ENCODE peak calls at places on chromosomes 13 and 19, in ten cellular contexts. W, H, S, N, E, X, Q, P, A and L are unnamed samples.

GRCh38 chr19:46321653-46322052 is 24.8 kb downstream of the HIF3A start:
- DNase-seq in X (no peak), P (no peak), S (no peak), W (no peak), E (no peak), H (no peak), Q (no peak), N (no peak), A (no peak), L (no peak)

GRCh38 chr19:11530432-11530831 is 1.5 kb upstream of the ECSIT start:
- DNase-seq in S (peak), N (no peak), H (peak), X (peak), E (no peak), A (peak), W (peak), P (peak), Q (no peak), L (peak)

GRCh38 chr13:36131931-36132297 is 732 bp upstream of the DCLK1 start:
- DNase-seq in A (no peak), X (peak), E (no peak), S (peak), H (no peak), P (no peak), Q (no peak), W (no peak), N (no peak), L (no peak)

GRCh38 chr19:33203529-33203928 is 9.4 kb downstream of the LRP3 start:
- DNase-seq in Q (no peak), H (no peak), X (no peak), W (no peak), E (no peak), S (no peak), P (no peak), N (no peak), A (no peak), L (no peak)

GRCh38 chr13:73411067-73411809 is 352.4 kb downstream of the KLF5 start:
- DNase-seq in E (no peak), S (no peak), P (peak), A (no peak), H (peak), W (no peak), X (no peak), N (no peak), Q (no peak), L (no peak)

GRCh38 chr13:91302070-91302469 is 45.4 kb upstream of the MIR17HG start:
- DNase-seq in X (no peak), N (no peak), S (no peak), A (no peak), Q (no peak), P (no peak), E (no peak), H (no peak), W (no peak), L (no peak)

GRCh38 chr13:96817336-96817941 is 176.8 kb downstream of the OXGR1 start:
- DNase-seq in A (no peak), N (no peak), H (peak), Q (no peak), E (no peak), P (no peak), W (no peak), X (peak), S (no peak), L (no peak)

GRCh38 chr19:11205939-11206570 is 8.7 kb upstream of the KANK2 start:
- DNase-seq in S (no peak), P (no peak), N (no peak), X (no peak), H (no peak), Q (no peak), W (no peak), E (no peak), A (no peak), L (no peak)

GRCh38 chr19:15379996-15380647 is 535 bp upstream of the AKAP8 start:
- DNase-seq in Q (no peak), A (no peak), X (peak), W (peak), P (peak), N (no peak), H (peak), S (no peak), E (no peak), L (no peak)

GRCh38 chr13:57044910-57045309 is 95.8 kb upstream of the PRR20A start:
- DNase-seq in E (no peak), X (no peak), N (no peak), H (no peak), W (no peak), P (no peak), A (no peak), Q (no peak), S (no peak), L (no peak)

GRCh38 chr19:4097501-4097900 is 26.4 kb downstream of the MAP2K2 start:
- DNase-seq in P (no peak), E (no peak), N (no peak), S (peak), H (no peak), X (no peak), A (no peak), Q (no peak), W (no peak), L (no peak)

GRCh38 chr13:94181461-94182107 is 297.9 kb downstream of the DCT start:
- DNase-seq in S (no peak), W (no peak), A (no peak), H (no peak), N (no peak), X (no peak), Q (no peak), P (no peak), E (no peak), L (no peak)

GRCh38 chr13:52449323-52450011 is 967 bp downstream of the VPS36 start:
- DNase-seq in W (no peak), H (no peak), N (no peak), A (no peak), P (no peak), E (no peak), Q (no peak), S (no peak), X (no peak), L (no peak)

GRCh38 chr19:6374179-6374709 is 1.5 kb downstream of the PSPN start:
- DNase-seq in N (no peak), W (no peak), E (no peak), X (no peak), A (no peak), H (no peak), S (no peak), Q (no peak), P (no peak), L (no peak)

GRCh38 chr19:40363128-40363527 is 14.6 kb downstream of the PLD3 start:
- DNase-seq in S (no peak), P (no peak), N (no peak), E (no peak), Q (no peak), W (no peak), X (no peak), H (no peak), A (no peak), L (no peak)

GRCh38 chr19:46495789-46496099 is at the start of gene PNMA8B:
- DNase-seq in E (no peak), H (peak), S (peak), A (no peak), Q (no peak), W (peak), N (no peak), P (peak), X (peak), L (peak)

GRCh38 chr13:46666727-46667456 is 113.9 kb downstream of the LRCH1 start:
- DNase-seq in W (peak), X (no peak), E (no peak), A (no peak), Q (no peak), H (no peak), N (no peak), S (peak), P (no peak), L (no peak)

GRCh38 chr19:38685666-38686529 is 38.4 kb downstream of the ACTN4 start:
- DNase-seq in E (no peak), X (peak), P (peak), Q (no peak), A (no peak), W (no peak), S (no peak), H (no peak), N (no peak), L (no peak)

GRCh38 chr13:46121033-46121432 is 16.2 kb upstream of the CPB2 start:
- DNase-seq in W (no peak), P (no peak), S (no peak), A (no peak), Q (no peak), H (no peak), X (no peak), E (no peak), N (no peak), L (no peak)

GRCh38 chr13:35956074-35956473 is 175.1 kb downstream of the DCLK1 start:
- DNase-seq in S (no peak), P (no peak), E (no peak), A (no peak), Q (no peak), H (no peak), X (no peak), W (no peak), N (no peak), L (no peak)

GRCh38 chr13:19663416-19663979 is 30.0 kb downstream of the MPHOSPH8 start:
- DNase-seq in N (no peak), W (no peak), X (no peak), E (no peak), Q (no peak), H (no peak), A (no peak), S (no peak), P (no peak), L (no peak)

GRCh38 chr13:111239754-111240670 is 80.4 kb upstream of the TEX29 start:
- DNase-seq in N (no peak), X (no peak), P (no peak), A (no peak), E (no peak), H (peak), W (no peak), S (no peak), Q (no peak), L (no peak)

GRCh38 chr13:59538512-59538911 is 625.2 kb downstream of the DIAPH3 start:
- DNase-seq in Q (no peak), S (no peak), W (no peak), N (no peak), H (no peak), E (no peak), X (no peak), P (no peak), A (no peak), L (no peak)

GRCh38 chr19:35032356-35032865 is 2.1 kb downstream of the SCN1B start:
- DNase-seq in S (no peak), A (no peak), X (no peak), W (no peak), Q (no peak), P (no peak), E (no peak), N (no peak), H (no peak), L (no peak)